ENCODE peak calls at places on chromosomes 6 and 20, in five cellular contexts. J is fibroblast of pulmonary artery; O is CD8-positive, alpha-beta T cell; Z is BJ; M is neural crest cell. N is an unnamed sample.

GRCh38 chr6:33430991-33431879 is 11.4 kb downstream of the SYNGAP1 start:
- DNase-seq in J (peak; percentile 57), O (peak; percentile 78), Z (no peak), M (peak; percentile 70), N (no peak)

GRCh38 chr6:157994126-157994795 is 12.6 kb downstream of the SYNJ2 start:
- DNase-seq in J (no peak), O (no peak), Z (no peak), M (no peak), N (no peak)

GRCh38 chr20:26216025-26216424 is 519.4 kb upstream of the ZNF337 start:
- DNase-seq in J (peak; percentile 14), O (no peak), Z (peak; percentile 12), M (no peak), N (no peak)

GRCh38 chr6:11769816-11770545 is 8.6 kb downstream of the ADTRP start:
- DNase-seq in J (no peak), O (no peak), Z (no peak), M (no peak), N (no peak)

GRCh38 chr6:65289491-65289890 is 417.5 kb downstream of the EYS start:
- DNase-seq in J (peak; percentile 61), O (no peak), Z (no peak), M (no peak), N (no peak)

GRCh38 chr20:58073945-58074920 is 154.2 kb downstream of the ANKRD60 start:
- DNase-seq in J (peak; percentile 52), O (no peak), Z (no peak), M (no peak), N (no peak)

GRCh38 chr6:52946301-52946700 is 36.8 kb upstream of the GSTA3 start:
- DNase-seq in J (no peak), O (no peak), Z (no peak), M (no peak), N (no peak)

GRCh38 chr6:54892831-54893230 is 46.3 kb downstream of the FAM83B start:
- DNase-seq in J (peak; percentile 60), O (no peak), Z (peak; percentile 26), M (no peak), N (peak; percentile 99)

GRCh38 chr6:109165392-109165964 is 70.2 kb downstream of the CEP57L1 start:
- DNase-seq in J (peak; percentile 88), O (no peak), Z (peak; percentile 22), M (no peak), N (no peak)

GRCh38 chr6:7087066-7087465 is 20.7 kb upstream of the RREB1 start:
- DNase-seq in J (peak; percentile 25), O (no peak), Z (no peak), M (no peak), N (no peak)

GRCh38 chr6:88870728-88871330 is 92.6 kb downstream of the RNGTT start:
- DNase-seq in J (peak; percentile 82), O (no peak), Z (no peak), M (peak; percentile 43), N (no peak)

GRCh38 chr6:42257063-42257462 is 39.4 kb upstream of the MRPS10 start:
- DNase-seq in J (peak; percentile 33), O (no peak), Z (no peak), M (no peak), N (no peak)

GRCh38 chr20:36856691-36857635 is 19.0 kb upstream of the TLDC2 start:
- DNase-seq in J (peak; percentile 82), O (no peak), Z (no peak), M (no peak), N (no peak)

GRCh38 chr20:25584905-25585704 is at the start of gene NINL:
- DNase-seq in J (peak; percentile 61), O (no peak), Z (no peak), M (peak; percentile 70), N (no peak)

GRCh38 chr6:78629154-78629721 is 238.1 kb upstream of the IRAK1BP1 start:
- DNase-seq in J (peak; percentile 54), O (no peak), Z (no peak), M (no peak), N (no peak)

GRCh38 chr6:474454-475185 is 83.1 kb downstream of the IRF4 start:
- DNase-seq in J (peak; percentile 4), O (peak; percentile 33), Z (no peak), M (peak; percentile 23), N (no peak)

GRCh38 chr20:8940311-8940710 is 128.6 kb upstream of the PLCB4 start:
- DNase-seq in J (peak; percentile 0), O (no peak), Z (no peak), M (no peak), N (no peak)

GRCh38 chr6:159908535-159908934 is 17.7 kb downstream of the MAS1 start:
- DNase-seq in J (peak; percentile 27), O (no peak), Z (no peak), M (no peak), N (no peak)

GRCh38 chr6:29705389-29706231 is 17.6 kb upstream of the HLA-F start:
- DNase-seq in J (peak; percentile 69), O (no peak), Z (no peak), M (no peak), N (no peak)

GRCh38 chr6:164870175-164870574 is 439.2 kb downstream of the C6orf118 start:
- DNase-seq in J (no peak), O (no peak), Z (no peak), M (no peak), N (no peak)